ENCODE peak calls at places on chromosomes 12 and 14, in five cellular contexts. One of them, this sample, is unnamed.

GRCh38 chr12:38662851-38663250 is 242.5 kb downstream of the CPNE8 start:
- DNase-seq in HCT116: no peak
- DNase-seq in H9: no peak
- DNase-seq in natural killer cell: no peak
- DNase-seq in chondrocyte: no peak
- DNase-seq in this sample: no peak

GRCh38 chr12:51048601-51049369 is 658 bp downstream of the LETMD1 start:
- DNase-seq in natural killer cell: no peak
- DNase-seq in H9: no peak
- DNase-seq in HCT116: no peak
- DNase-seq in chondrocyte: no peak
- DNase-seq in this sample: no peak

GRCh38 chr14:28987516-28987915 is 220.9 kb downstream of the FOXG1 start:
- DNase-seq in HCT116: no peak
- DNase-seq in chondrocyte: no peak
- DNase-seq in H9: no peak
- DNase-seq in natural killer cell: no peak
- DNase-seq in this sample: no peak

GRCh38 chr12:97386133-97386581 is 76.4 kb upstream of the RMST start:
- DNase-seq in HCT116: no peak
- DNase-seq in chondrocyte: no peak
- DNase-seq in H9: no peak
- DNase-seq in natural killer cell: no peak
- DNase-seq in this sample: no peak

GRCh38 chr14:81144811-81145598 is 75.8 kb downstream of the GTF2A1 start:
- DNase-seq in chondrocyte: no peak
- DNase-seq in HCT116: no peak
- DNase-seq in natural killer cell: no peak
- DNase-seq in H9: no peak
- DNase-seq in this sample: no peak

GRCh38 chr12:28710882-28711281 is 438.2 kb upstream of the FAR2 start:
- DNase-seq in chondrocyte: no peak
- DNase-seq in HCT116: no peak
- DNase-seq in H9: no peak
- DNase-seq in natural killer cell: no peak
- DNase-seq in this sample: no peak

GRCh38 chr12:61490732-61491498 is 769.3 kb upstream of the USP15 start:
- DNase-seq in HCT116: no peak
- DNase-seq in natural killer cell: no peak
- DNase-seq in chondrocyte: no peak
- DNase-seq in H9: no peak
- DNase-seq in this sample: no peak

GRCh38 chr12:93563807-93564538 is 8.5 kb upstream of the SOCS2 start:
- DNase-seq in HCT116: peak; percentile 59
- DNase-seq in H9: no peak
- DNase-seq in natural killer cell: no peak
- DNase-seq in chondrocyte: no peak
- DNase-seq in this sample: peak; percentile 81

GRCh38 chr14:89858084-89858483 is 96.4 kb downstream of the EFCAB11 start:
- DNase-seq in chondrocyte: no peak
- DNase-seq in HCT116: no peak
- DNase-seq in H9: no peak
- DNase-seq in natural killer cell: no peak
- DNase-seq in this sample: no peak

GRCh38 chr14:23703027-23703426 is 66.9 kb downstream of the DHRS2 start:
- DNase-seq in natural killer cell: no peak
- DNase-seq in H9: no peak
- DNase-seq in chondrocyte: no peak
- DNase-seq in HCT116: no peak
- DNase-seq in this sample: no peak

GRCh38 chr12:78293039-78293686 is 462.5 kb downstream of the NAV3 start:
- DNase-seq in H9: no peak
- DNase-seq in chondrocyte: no peak
- DNase-seq in natural killer cell: no peak
- DNase-seq in HCT116: no peak
- DNase-seq in this sample: no peak

GRCh38 chr14:33120341-33120740 is 181.7 kb downstream of the NPAS3 start:
- DNase-seq in natural killer cell: no peak
- DNase-seq in HCT116: no peak
- DNase-seq in H9: no peak
- DNase-seq in chondrocyte: no peak
- DNase-seq in this sample: no peak

GRCh38 chr12:2384029-2384386 is 331.2 kb downstream of the CACNA1C start:
- DNase-seq in H9: no peak
- DNase-seq in natural killer cell: no peak
- DNase-seq in HCT116: no peak
- DNase-seq in chondrocyte: no peak
- DNase-seq in this sample: no peak

GRCh38 chr12:104571328-104571727 is 114.6 kb downstream of the CHST11 start:
- DNase-seq in natural killer cell: no peak
- DNase-seq in HCT116: no peak
- DNase-seq in H9: no peak
- DNase-seq in chondrocyte: no peak
- DNase-seq in this sample: no peak

GRCh38 chr14:69238883-69239282 is 21.1 kb upstream of the GALNT16 start:
- DNase-seq in H9: no peak
- DNase-seq in HCT116: no peak
- DNase-seq in chondrocyte: no peak
- DNase-seq in natural killer cell: no peak
- DNase-seq in this sample: no peak

GRCh38 chr14:43503508-43503907 is 1003.6 kb downstream of the FSCB start:
- DNase-seq in HCT116: no peak
- DNase-seq in chondrocyte: no peak
- DNase-seq in H9: no peak
- DNase-seq in natural killer cell: no peak
- DNase-seq in this sample: no peak
- TF ChIP-seq CTCF in HCT116: peak; percentile 11
- TF ChIP-seq CTCF in chondrocyte: peak; percentile 57
- TF ChIP-seq CTCF in H9: peak; percentile 35
- TF ChIP-seq CTCF in natural killer cell: no peak
- TF ChIP-seq CTCF in this sample: no peak

GRCh38 chr14:51121096-51121495 is 26.2 kb upstream of the TRIM9 start:
- DNase-seq in H9: no peak
- DNase-seq in HCT116: no peak
- DNase-seq in chondrocyte: no peak
- DNase-seq in natural killer cell: no peak
- DNase-seq in this sample: no peak
- TF ChIP-seq CTCF in H9: no peak
- TF ChIP-seq CTCF in HCT116: no peak
- TF ChIP-seq CTCF in chondrocyte: no peak
- TF ChIP-seq CTCF in natural killer cell: no peak
- TF ChIP-seq CTCF in this sample: no peak

GRCh38 chr14:105020815-105021655 is at the start of gene CDCA4:
- DNase-seq in natural killer cell: peak; percentile 98
- DNase-seq in chondrocyte: peak; percentile 99
- DNase-seq in HCT116: peak; percentile 89
- DNase-seq in H9: peak; percentile 96
- DNase-seq in this sample: peak; percentile 98
- TF ChIP-seq CTCF in natural killer cell: no peak
- TF ChIP-seq CTCF in chondrocyte: peak; percentile 43
- TF ChIP-seq CTCF in HCT116: no peak
- TF ChIP-seq CTCF in H9: no peak
- TF ChIP-seq CTCF in this sample: peak; percentile 51

DNA sequence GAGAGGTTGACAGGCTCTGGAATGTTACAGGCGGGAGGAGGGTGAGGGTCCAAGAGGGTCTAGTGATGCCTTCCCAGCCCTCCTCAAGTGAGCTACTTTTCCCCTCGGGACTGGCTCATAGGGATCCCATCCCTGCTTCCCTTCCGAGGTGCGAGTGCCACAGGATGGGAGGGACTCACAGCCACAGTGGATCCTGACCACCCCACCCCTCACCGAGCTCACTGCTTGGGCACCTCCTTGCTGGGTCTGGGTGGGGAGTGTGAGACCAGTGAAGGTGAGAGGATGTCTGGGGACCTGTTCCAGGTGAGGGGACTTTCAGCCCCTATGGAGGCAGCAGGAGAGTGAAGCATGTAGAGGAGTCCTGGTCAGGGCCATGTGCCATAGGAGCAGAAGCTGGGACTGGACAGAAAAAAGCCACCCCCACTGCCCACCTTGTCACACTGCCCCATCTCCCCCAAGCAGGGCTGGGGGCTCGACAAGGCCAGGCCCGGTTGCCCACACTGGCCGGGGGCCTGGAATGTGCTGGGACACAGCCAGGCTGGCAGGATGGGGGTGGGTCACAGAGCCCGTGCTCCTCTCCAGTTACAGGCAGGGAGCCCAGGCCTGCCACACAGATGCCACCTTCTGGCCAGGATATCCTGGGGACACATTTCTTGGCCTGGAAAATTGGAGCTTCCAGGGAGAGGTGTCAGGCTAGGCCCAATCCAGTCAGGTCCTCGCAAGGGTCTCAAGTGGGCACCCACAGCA is 1.7 kb upstream of the TNS2 start:
- DNase-seq in HCT116: no peak
- DNase-seq in H9: peak; percentile 77
- DNase-seq in chondrocyte: peak; percentile 92
- DNase-seq in natural killer cell: no peak
- DNase-seq in this sample: peak; percentile 88
- TF ChIP-seq CTCF in HCT116: peak; percentile 47
- TF ChIP-seq CTCF in H9: no peak
- TF ChIP-seq CTCF in chondrocyte: peak; percentile 78
- TF ChIP-seq CTCF in natural killer cell: no peak
- TF ChIP-seq CTCF in this sample: no peak

DNA sequence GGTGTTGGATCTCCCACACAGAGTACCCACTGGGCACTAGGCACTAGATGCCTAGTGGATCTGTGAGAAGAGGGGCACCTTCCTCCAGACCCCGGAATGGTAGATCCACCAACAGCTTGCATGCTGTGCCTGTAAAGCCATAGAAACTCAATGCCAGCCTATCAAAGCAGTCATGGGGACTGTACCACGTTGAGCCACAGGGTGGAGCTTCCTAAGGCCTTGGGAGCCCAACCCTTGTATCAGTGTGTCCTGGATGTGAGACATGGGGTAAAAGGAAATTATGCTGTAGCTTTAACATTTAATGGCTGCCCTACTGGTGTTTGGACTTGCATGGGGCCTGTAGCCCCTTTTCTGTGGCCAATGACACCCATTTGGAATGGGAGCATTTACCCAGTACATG is 1024.9 kb downstream of the TMEM121 start:
- DNase-seq in chondrocyte: no peak
- DNase-seq in natural killer cell: no peak
- DNase-seq in H9: no peak
- DNase-seq in HCT116: no peak
- DNase-seq in this sample: no peak
- TF ChIP-seq CTCF in chondrocyte: no peak
- TF ChIP-seq CTCF in natural killer cell: no peak
- TF ChIP-seq CTCF in H9: no peak
- TF ChIP-seq CTCF in HCT116: no peak
- TF ChIP-seq CTCF in this sample: no peak

GRCh38 chr14:92549853-92550244 is 36.3 kb downstream of the RIN3 start:
- DNase-seq in HCT116: no peak
- DNase-seq in chondrocyte: no peak
- DNase-seq in H9: no peak
- DNase-seq in natural killer cell: no peak
- DNase-seq in this sample: no peak

GRCh38 chr14:92553456-92553855 is 39.9 kb downstream of the RIN3 start:
- DNase-seq in HCT116: no peak
- DNase-seq in H9: no peak
- DNase-seq in natural killer cell: no peak
- DNase-seq in chondrocyte: no peak
- DNase-seq in this sample: no peak

GRCh38 chr14:92552066-92552465 is 38.5 kb downstream of the RIN3 start:
- DNase-seq in chondrocyte: no peak
- DNase-seq in H9: no peak
- DNase-seq in HCT116: no peak
- DNase-seq in natural killer cell: no peak
- DNase-seq in this sample: no peak

GRCh38 chr14:92549096-92549852 is 35.7 kb downstream of the RIN3 start:
- DNase-seq in H9: no peak
- DNase-seq in HCT116: no peak
- DNase-seq in natural killer cell: no peak
- DNase-seq in chondrocyte: no peak
- DNase-seq in this sample: no peak

DNA sequence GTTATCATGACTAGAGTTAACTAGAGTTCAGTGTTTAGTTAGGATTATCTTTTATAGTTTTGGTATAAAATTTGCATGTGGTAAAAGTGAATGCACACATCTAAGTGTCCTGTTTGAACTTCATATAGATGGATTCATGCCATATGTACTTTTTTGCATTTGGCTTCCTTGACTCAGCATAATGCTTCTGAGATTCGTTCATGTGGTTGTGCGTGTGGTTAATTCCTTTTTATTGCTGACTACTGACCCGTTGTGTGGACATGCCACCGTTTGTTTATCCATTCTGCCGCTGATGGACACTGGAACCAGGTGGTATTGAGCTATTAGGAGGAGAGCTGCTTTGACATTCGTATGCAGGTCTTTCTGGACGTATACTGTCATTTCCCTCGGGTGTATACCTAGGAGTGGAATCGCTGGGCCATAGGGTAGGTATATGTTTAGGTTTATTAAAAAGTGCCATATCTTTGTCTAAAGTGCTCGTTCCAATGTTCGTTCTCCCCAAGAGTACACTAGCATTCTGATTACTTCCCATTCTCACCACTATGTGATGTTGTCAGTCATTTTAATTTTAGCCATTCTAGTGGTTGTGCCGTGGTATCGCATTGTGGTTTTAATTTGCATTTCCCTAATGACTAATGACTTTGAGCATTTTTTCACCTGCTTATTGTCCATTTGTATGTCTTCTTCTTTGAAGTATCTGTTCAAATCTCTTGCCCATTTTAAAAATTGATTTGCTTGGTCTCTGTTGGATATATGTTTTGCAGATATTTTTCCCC is 37.7 kb downstream of the RIN3 start:
- DNase-seq in HCT116: no peak
- DNase-seq in natural killer cell: no peak
- DNase-seq in chondrocyte: no peak
- DNase-seq in H9: no peak
- DNase-seq in this sample: no peak
- TF ChIP-seq CTCF in HCT116: peak; percentile 41
- TF ChIP-seq CTCF in natural killer cell: peak; percentile 43
- TF ChIP-seq CTCF in chondrocyte: no peak
- TF ChIP-seq CTCF in H9: no peak
- TF ChIP-seq CTCF in this sample: peak; percentile 55

This sample was measured in upper lobe of left lung.